ENCODE peak calls at places on chromosomes 4 and X, in six cellular contexts. One of them, this sample, is unnamed.

GRCh38 chrX:10356979-10357378 is 200.2 kb downstream of the CLCN4 start:
- DNase-seq in left ventricle myocardium inferior: no peak
- DNase-seq in fibroblast of lung: peak
- DNase-seq in thyroid gland: no peak
- DNase-seq in HepG2: no peak
- DNase-seq in cardiac fibroblast: peak
- DNase-seq in this sample: peak

GRCh38 chr4:187726485-187726884 is 269.1 kb upstream of the ZFP42 start:
- DNase-seq in left ventricle myocardium inferior: no peak
- DNase-seq in fibroblast of lung: no peak
- DNase-seq in thyroid gland: no peak
- DNase-seq in HepG2: no peak
- DNase-seq in cardiac fibroblast: no peak
- DNase-seq in this sample: no peak

GRCh38 chrX:67917412-67918010 is 373.7 kb downstream of the AR start:
- DNase-seq in left ventricle myocardium inferior: no peak
- DNase-seq in fibroblast of lung: no peak
- DNase-seq in thyroid gland: no peak
- DNase-seq in HepG2: no peak
- DNase-seq in cardiac fibroblast: no peak
- DNase-seq in this sample: no peak

GRCh38 chrX:133965321-133965720 is 20.1 kb downstream of the GPC3 start:
- DNase-seq in left ventricle myocardium inferior: no peak
- DNase-seq in fibroblast of lung: no peak
- DNase-seq in thyroid gland: no peak
- DNase-seq in HepG2: no peak
- DNase-seq in cardiac fibroblast: no peak
- DNase-seq in this sample: no peak

GRCh38 chr4:119750771-119751170 is 122.2 kb upstream of the PDE5A start:
- DNase-seq in left ventricle myocardium inferior: no peak
- DNase-seq in fibroblast of lung: peak
- DNase-seq in thyroid gland: no peak
- DNase-seq in HepG2: no peak
- DNase-seq in cardiac fibroblast: no peak
- DNase-seq in this sample: peak

GRCh38 chr4:98446499-98447375 is 185.6 kb downstream of the RAP1GDS1 start:
- DNase-seq in left ventricle myocardium inferior: no peak
- DNase-seq in fibroblast of lung: peak
- DNase-seq in thyroid gland: no peak
- DNase-seq in HepG2: no peak
- DNase-seq in cardiac fibroblast: peak
- DNase-seq in this sample: peak

GRCh38 chr4:87180767-87181166 is 39.7 kb downstream of the KLHL8 start:
- DNase-seq in left ventricle myocardium inferior: no peak
- DNase-seq in fibroblast of lung: no peak
- DNase-seq in thyroid gland: no peak
- DNase-seq in HepG2: no peak
- DNase-seq in cardiac fibroblast: peak
- DNase-seq in this sample: peak

GRCh38 chr4:145739840-145740239 is 59.9 kb downstream of the C4orf51 start:
- DNase-seq in left ventricle myocardium inferior: no peak
- DNase-seq in fibroblast of lung: no peak
- DNase-seq in thyroid gland: peak
- DNase-seq in HepG2: no peak
- DNase-seq in cardiac fibroblast: peak
- DNase-seq in this sample: no peak

GRCh38 chr4:175705407-175705806 is 106.7 kb downstream of the GPM6A start:
- DNase-seq in left ventricle myocardium inferior: no peak
- DNase-seq in fibroblast of lung: peak
- DNase-seq in thyroid gland: no peak
- DNase-seq in HepG2: no peak
- DNase-seq in cardiac fibroblast: no peak
- DNase-seq in this sample: peak

GRCh38 chrX:44619039-44619438 is 76.4 kb upstream of the FUNDC1 start:
- DNase-seq in left ventricle myocardium inferior: no peak
- DNase-seq in fibroblast of lung: no peak
- DNase-seq in thyroid gland: no peak
- DNase-seq in HepG2: no peak
- DNase-seq in cardiac fibroblast: no peak
- DNase-seq in this sample: no peak

GRCh38 chrX:105837227-105837626 is 14.9 kb downstream of the NRK start:
- DNase-seq in left ventricle myocardium inferior: peak
- DNase-seq in fibroblast of lung: peak
- DNase-seq in thyroid gland: peak
- DNase-seq in HepG2: no peak
- DNase-seq in cardiac fibroblast: peak
- DNase-seq in this sample: peak

GRCh38 chr4:104494822-104495559 is at the start of gene CXXC4:
- DNase-seq in left ventricle myocardium inferior: peak
- DNase-seq in fibroblast of lung: peak
- DNase-seq in thyroid gland: peak
- DNase-seq in HepG2: peak
- DNase-seq in cardiac fibroblast: peak
- DNase-seq in this sample: peak

GRCh38 chr4:122591196-122591595 is 29.7 kb downstream of the IL21 start:
- DNase-seq in left ventricle myocardium inferior: no peak
- DNase-seq in fibroblast of lung: peak
- DNase-seq in thyroid gland: no peak
- DNase-seq in HepG2: no peak
- DNase-seq in cardiac fibroblast: no peak
- DNase-seq in this sample: no peak

GRCh38 chr4:16516796-16517413 is 290.6 kb upstream of the TAPT1 start:
- DNase-seq in left ventricle myocardium inferior: no peak
- DNase-seq in fibroblast of lung: peak
- DNase-seq in thyroid gland: peak
- DNase-seq in HepG2: no peak
- DNase-seq in cardiac fibroblast: peak
- DNase-seq in this sample: peak

GRCh38 chr4:13963601-13964000 is 336.1 kb upstream of the BOD1L1 start:
- DNase-seq in left ventricle myocardium inferior: no peak
- DNase-seq in fibroblast of lung: peak
- DNase-seq in thyroid gland: no peak
- DNase-seq in HepG2: no peak
- DNase-seq in cardiac fibroblast: peak
- DNase-seq in this sample: peak

GRCh38 chr4:168631241-168632151 is 134.6 kb downstream of the PALLD start:
- DNase-seq in left ventricle myocardium inferior: peak
- DNase-seq in fibroblast of lung: peak
- DNase-seq in thyroid gland: peak
- DNase-seq in HepG2: no peak
- DNase-seq in cardiac fibroblast: peak
- DNase-seq in this sample: peak

GRCh38 chr4:173091362-173091761 is 77.2 kb upstream of the GALNT7 start:
- DNase-seq in left ventricle myocardium inferior: no peak
- DNase-seq in fibroblast of lung: no peak
- DNase-seq in thyroid gland: peak
- DNase-seq in HepG2: no peak
- DNase-seq in cardiac fibroblast: no peak
- DNase-seq in this sample: no peak

GRCh38 chr4:54543088-54543795 is 114.5 kb upstream of the KIT start:
- DNase-seq in left ventricle myocardium inferior: no peak
- DNase-seq in fibroblast of lung: peak
- DNase-seq in thyroid gland: no peak
- DNase-seq in HepG2: no peak
- DNase-seq in cardiac fibroblast: peak
- DNase-seq in this sample: peak

GRCh38 chrX:131728295-131729145 is 184.6 kb downstream of the OR13H1 start:
- DNase-seq in left ventricle myocardium inferior: no peak
- DNase-seq in fibroblast of lung: peak
- DNase-seq in thyroid gland: no peak
- DNase-seq in HepG2: no peak
- DNase-seq in cardiac fibroblast: no peak
- DNase-seq in this sample: peak

GRCh38 chr4:5144384-5144783 is 93.1 kb downstream of the STK32B start:
- DNase-seq in left ventricle myocardium inferior: no peak
- DNase-seq in fibroblast of lung: no peak
- DNase-seq in thyroid gland: no peak
- DNase-seq in HepG2: no peak
- DNase-seq in cardiac fibroblast: no peak
- DNase-seq in this sample: no peak

GRCh38 chrX:121146059-121146628 is 98.7 kb downstream of the GLUD2 start:
- DNase-seq in left ventricle myocardium inferior: no peak
- DNase-seq in fibroblast of lung: peak
- DNase-seq in thyroid gland: no peak
- DNase-seq in HepG2: no peak
- DNase-seq in cardiac fibroblast: peak
- DNase-seq in this sample: peak

GRCh38 chrX:10496345-10496965 is 123.9 kb downstream of the MID1 start:
- DNase-seq in left ventricle myocardium inferior: no peak
- DNase-seq in fibroblast of lung: peak
- DNase-seq in thyroid gland: no peak
- DNase-seq in HepG2: no peak
- DNase-seq in cardiac fibroblast: peak
- DNase-seq in this sample: peak

GRCh38 chrX:20309796-20310195 is 43.1 kb upstream of the RPS6KA3 start:
- DNase-seq in left ventricle myocardium inferior: no peak
- DNase-seq in fibroblast of lung: peak
- DNase-seq in thyroid gland: no peak
- DNase-seq in HepG2: no peak
- DNase-seq in cardiac fibroblast: peak
- DNase-seq in this sample: no peak

GRCh38 chrX:31449975-31450374 is 378.1 kb upstream of the FTHL17 start:
- DNase-seq in left ventricle myocardium inferior: no peak
- DNase-seq in fibroblast of lung: peak
- DNase-seq in thyroid gland: no peak
- DNase-seq in HepG2: no peak
- DNase-seq in cardiac fibroblast: peak
- DNase-seq in this sample: peak

GRCh38 chr4:3256230-3257124 is 7.5 kb downstream of the MSANTD1 start:
- DNase-seq in left ventricle myocardium inferior: no peak
- DNase-seq in fibroblast of lung: no peak
- DNase-seq in thyroid gland: peak
- DNase-seq in HepG2: no peak
- DNase-seq in cardiac fibroblast: no peak
- DNase-seq in this sample: no peak

GRCh38 chrX:50157545-50158125 is 43.2 kb downstream of the AKAP4 start:
- DNase-seq in left ventricle myocardium inferior: no peak
- DNase-seq in fibroblast of lung: no peak
- DNase-seq in thyroid gland: no peak
- DNase-seq in HepG2: no peak
- DNase-seq in cardiac fibroblast: peak
- DNase-seq in this sample: peak

GRCh38 chr4:138414202-138414601 is 172.1 kb upstream of the SLC7A11 start:
- DNase-seq in left ventricle myocardium inferior: no peak
- DNase-seq in fibroblast of lung: no peak
- DNase-seq in thyroid gland: no peak
- DNase-seq in HepG2: no peak
- DNase-seq in cardiac fibroblast: no peak
- DNase-seq in this sample: no peak

DNA sequence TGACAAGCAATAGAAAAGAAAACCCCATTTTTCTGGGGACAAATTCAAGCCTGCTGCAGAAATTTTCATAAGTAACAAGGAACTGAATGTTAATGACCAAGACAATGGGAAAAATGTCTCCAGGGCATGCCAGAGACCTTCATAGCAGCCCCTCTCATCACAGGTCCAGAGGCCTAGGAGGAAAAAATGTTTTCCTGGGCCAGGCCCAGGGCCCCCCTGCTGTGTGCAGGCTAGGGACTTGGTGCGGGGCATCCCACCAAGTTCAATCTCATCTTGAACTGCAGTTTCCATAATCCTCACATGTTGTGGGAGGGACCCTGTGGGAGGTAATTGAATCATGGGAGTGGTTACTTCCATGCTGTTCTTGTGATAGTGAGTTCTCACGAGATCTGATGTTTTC is 211.5 kb upstream of the GRIA3 start:
- DNase-seq in left ventricle myocardium inferior: no peak
- DNase-seq in fibroblast of lung: no peak
- DNase-seq in thyroid gland: no peak
- DNase-seq in HepG2: no peak
- DNase-seq in cardiac fibroblast: no peak
- DNase-seq in this sample: no peak
- H3K4me3 ChIP-seq in left ventricle myocardium inferior: no peak
- H3K4me3 ChIP-seq in fibroblast of lung: no peak
- H3K4me3 ChIP-seq in thyroid gland: no peak
- H3K4me3 ChIP-seq in HepG2: no peak
- H3K4me3 ChIP-seq in cardiac fibroblast: no peak
- H3K4me3 ChIP-seq in this sample: no peak

DNA sequence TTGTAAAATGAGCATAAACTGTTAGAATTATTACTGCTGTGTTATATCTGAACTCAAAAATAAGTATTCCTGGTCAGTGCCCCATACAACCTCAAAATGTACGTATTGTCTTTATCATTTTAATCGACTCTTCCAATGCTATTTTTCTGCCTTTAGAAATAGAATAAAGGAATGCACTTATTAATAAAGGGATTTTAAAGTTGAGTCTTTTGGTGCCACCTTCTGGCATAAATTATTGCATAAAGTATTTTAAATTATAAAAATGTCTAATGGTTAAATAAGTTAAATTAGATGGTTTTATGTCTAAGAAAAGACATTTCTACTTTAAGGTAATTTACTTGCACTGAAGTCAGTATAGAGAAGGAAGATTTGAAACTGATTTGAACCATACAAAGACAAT is 424.0 kb upstream of the NDST4 start:
- DNase-seq in left ventricle myocardium inferior: no peak
- DNase-seq in fibroblast of lung: peak
- DNase-seq in thyroid gland: no peak
- DNase-seq in HepG2: no peak
- DNase-seq in cardiac fibroblast: peak
- DNase-seq in this sample: peak
- TF ChIP-seq CTCF in left ventricle myocardium inferior: no peak
- TF ChIP-seq CTCF in fibroblast of lung: no peak
- TF ChIP-seq CTCF in thyroid gland: no peak
- TF ChIP-seq CTCF in HepG2: no peak
- TF ChIP-seq CTCF in cardiac fibroblast: no peak
- TF ChIP-seq CTCF in this sample: no peak

GRCh38 chr4:88737304-88738015 is 39.8 kb upstream of the NAP1L5 start:
- DNase-seq in left ventricle myocardium inferior: no peak
- DNase-seq in fibroblast of lung: peak
- DNase-seq in thyroid gland: peak
- DNase-seq in HepG2: no peak
- DNase-seq in cardiac fibroblast: no peak
- DNase-seq in this sample: peak

GRCh38 chr4:88732714-88733368 is 35.2 kb upstream of the NAP1L5 start:
- DNase-seq in left ventricle myocardium inferior: no peak
- DNase-seq in fibroblast of lung: no peak
- DNase-seq in thyroid gland: no peak
- DNase-seq in HepG2: no peak
- DNase-seq in cardiac fibroblast: no peak
- DNase-seq in this sample: no peak

GRCh38 chr4:88736264-88736663 is 38.6 kb upstream of the NAP1L5 start:
- DNase-seq in left ventricle myocardium inferior: no peak
- DNase-seq in fibroblast of lung: no peak
- DNase-seq in thyroid gland: no peak
- DNase-seq in HepG2: no peak
- DNase-seq in cardiac fibroblast: no peak
- DNase-seq in this sample: no peak

GRCh38 chr4:88735554-88735953 is 37.9 kb upstream of the NAP1L5 start:
- DNase-seq in left ventricle myocardium inferior: no peak
- DNase-seq in fibroblast of lung: peak
- DNase-seq in thyroid gland: no peak
- DNase-seq in HepG2: no peak
- DNase-seq in cardiac fibroblast: peak
- DNase-seq in this sample: no peak

GRCh38 chr4:88734403-88734949 is 36.8 kb upstream of the NAP1L5 start:
- DNase-seq in left ventricle myocardium inferior: no peak
- DNase-seq in fibroblast of lung: no peak
- DNase-seq in thyroid gland: no peak
- DNase-seq in HepG2: no peak
- DNase-seq in cardiac fibroblast: no peak
- DNase-seq in this sample: peak
- H3K4me3 ChIP-seq in left ventricle myocardium inferior: no peak
- H3K4me3 ChIP-seq in fibroblast of lung: no peak
- H3K4me3 ChIP-seq in thyroid gland: no peak
- H3K4me3 ChIP-seq in HepG2: no peak
- H3K4me3 ChIP-seq in cardiac fibroblast: no peak
- H3K4me3 ChIP-seq in this sample: no peak

GRCh38 chrX:112760697-112761096 is 79.9 kb downstream of the AMOT start:
- DNase-seq in left ventricle myocardium inferior: no peak
- DNase-seq in fibroblast of lung: peak
- DNase-seq in thyroid gland: no peak
- DNase-seq in HepG2: no peak
- DNase-seq in cardiac fibroblast: no peak
- DNase-seq in this sample: peak
- TF ChIP-seq CTCF in left ventricle myocardium inferior: no peak
- TF ChIP-seq CTCF in fibroblast of lung: no peak
- TF ChIP-seq CTCF in thyroid gland: no peak
- TF ChIP-seq CTCF in HepG2: peak
- TF ChIP-seq CTCF in cardiac fibroblast: no peak
- TF ChIP-seq CTCF in this sample: no peak